ENCODE peak calls at places on chromosomes 5 and 9, in seven cellular contexts. Q is right lobe of liver, T is endothelial cell of umbilical vein, N is tibial artery, W is mesenchymal stem cell, U is cardiac muscle cell, A is pancreas. P is an unnamed sample.

GRCh38 chr5:62762503-62762902 is 183.9 kb downstream of the LRRC70 start:
- DNase-seq in U (no peak), T (no peak), Q (no peak), W (no peak), A (no peak), N (no peak), P (no peak)

GRCh38 chr5:181054871-181055494 is 14.9 kb downstream of the BTNL9 start:
- DNase-seq in A (no peak), T (no peak), U (no peak), Q (no peak), W (no peak), N (no peak), P (no peak)

GRCh38 chr9:108850293-108850897 is 5.4 kb downstream of the ACTL7B start:
- DNase-seq in A (no peak), Q (no peak), W (no peak), T (peak; percentile 34), U (no peak), N (no peak), P (no peak)

GRCh38 chr9:134949681-134950403 is 32.1 kb upstream of the FCN1 start:
- DNase-seq in N (no peak), W (no peak), Q (no peak), U (no peak), T (no peak), A (no peak), P (peak; percentile 11)

GRCh38 chr9:4962085-4962484 is 23.0 kb upstream of the JAK2 start:
- DNase-seq in N (no peak), U (no peak), Q (no peak), A (no peak), W (no peak), T (no peak), P (no peak)

GRCh38 chr9:99092643-99093491 is 12.0 kb upstream of the TGFBR1 start:
- DNase-seq in T (no peak), A (no peak), W (no peak), U (no peak), N (no peak), Q (no peak), P (no peak)

GRCh38 chr9:109448223-109448622 is 49.9 kb downstream of the PTPN3 start:
- DNase-seq in W (peak; percentile 27), A (no peak), Q (no peak), U (no peak), N (no peak), T (no peak), P (no peak)

GRCh38 chr5:108481355-108481931 is 99.5 kb upstream of the FBXL17 start:
- DNase-seq in W (peak; percentile 61), N (no peak), T (peak; percentile 26), Q (no peak), U (peak; percentile 60), A (no peak), P (no peak)

GRCh38 chr5:156155638-156156037 is 171.3 kb upstream of the SGCD start:
- DNase-seq in T (no peak), A (no peak), U (peak; percentile 27), N (no peak), Q (peak; percentile 53), W (no peak), P (no peak)

GRCh38 chr9:135241381-135242380 is 154.2 kb downstream of the OLFM1 start:
- DNase-seq in U (no peak), N (no peak), A (peak; percentile 47), W (no peak), Q (no peak), T (no peak), P (no peak)

GRCh38 chr9:124473310-124473709 is 23.1 kb downstream of the ADGRD2 start:
- DNase-seq in Q (no peak), T (no peak), N (no peak), W (no peak), U (no peak), A (peak; percentile 20), P (no peak)

GRCh38 chr9:121858788-121859187 is 207.4 kb downstream of the DAB2IP start:
- DNase-seq in A (no peak), Q (no peak), U (no peak), W (no peak), T (no peak), N (no peak), P (no peak)

GRCh38 chr5:114243983-114244305 is 117.9 kb upstream of the KCNN2 start:
- DNase-seq in T (no peak), N (no peak), Q (no peak), U (no peak), W (no peak), A (no peak), P (no peak)
- H3K27ac ChIP-seq in T (no peak overlapping the region), N (no peak overlapping the region), Q (no peak overlapping the region), U (no peak overlapping the region), W (peak overlapping the region; percentile 43), A (no peak overlapping the region), P (no peak overlapping the region)

GRCh38 chr5:139743804-139744203 is 51.8 kb upstream of the PSD2 start:
- DNase-seq in T (no peak), A (no peak), U (no peak), Q (no peak), W (no peak), N (no peak), P (no peak)

GRCh38 chr5:139741823-139742172 is 53.8 kb upstream of the PSD2 start:
- DNase-seq in T (no peak), A (no peak), N (no peak), U (no peak), W (no peak), Q (no peak), P (no peak)

GRCh38 chr5:139740993-139741672 is 54.5 kb upstream of the PSD2 start:
- DNase-seq in A (no peak), N (no peak), W (no peak), T (no peak), U (no peak), Q (no peak), P (no peak)

GRCh38 chr5:139743001-139743771 is 52.4 kb upstream of the PSD2 start:
- DNase-seq in N (no peak), A (no peak), W (no peak), U (no peak), Q (no peak), T (no peak), P (no peak)

GRCh38 chr5:139742173-139742903 is 53.3 kb upstream of the PSD2 start:
- DNase-seq in Q (no peak), U (no peak), W (no peak), T (no peak), A (no peak), N (no peak), P (no peak)
- H3K4me3 ChIP-seq in Q (no peak overlapping the region), U (no peak overlapping the region), W (no peak overlapping the region), T (no peak overlapping the region), A (no peak overlapping the region), N (no peak overlapping the region), P (no peak overlapping the region)

GRCh38 chr5:149273950-149274349 is 2.3 kb downstream of the AFAP1L1 start:
- DNase-seq in N (no peak), U (peak; percentile 24), T (no peak), A (no peak), Q (no peak), W (no peak), P (no peak)
- H3K27ac ChIP-seq in N (no peak overlapping the region), U (peak overlapping the region; percentile 3), T (no peak overlapping the region), A (no peak overlapping the region), Q (no peak overlapping the region), W (no peak overlapping the region), P (no peak overlapping the region)

DNA sequence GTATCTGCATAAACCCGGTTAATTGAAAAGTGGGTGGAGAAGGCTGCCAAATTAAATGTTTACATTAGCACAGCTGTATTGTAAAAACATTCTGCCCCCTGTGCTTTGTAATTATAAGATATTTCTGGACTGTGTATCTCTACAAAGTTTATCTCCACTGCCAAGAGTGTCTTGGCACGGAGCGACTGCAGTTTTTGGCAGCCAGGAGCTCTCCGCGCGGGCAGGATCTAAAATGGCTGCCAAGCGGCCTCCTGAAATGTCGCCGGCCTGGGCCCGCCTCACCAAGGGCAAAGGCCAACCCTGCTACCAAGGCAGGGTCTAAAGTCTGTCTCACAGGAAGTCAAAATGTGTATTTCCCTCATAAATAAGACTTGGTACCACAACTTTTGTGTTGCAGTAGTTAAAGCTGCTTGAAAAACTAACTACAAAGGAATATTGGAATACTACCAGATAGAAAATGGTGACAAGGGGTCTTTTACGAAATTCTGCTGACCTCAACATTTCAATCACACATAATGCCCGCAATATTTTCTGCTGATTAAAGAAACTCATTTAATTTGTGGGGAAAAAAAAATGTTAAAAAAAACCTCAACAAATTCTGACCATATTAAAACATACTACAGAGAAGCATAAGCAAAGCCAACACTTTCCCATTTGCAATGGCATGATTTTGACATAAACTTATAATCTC is 110.4 kb downstream of the NFIB start:
- DNase-seq in A (peak; percentile 88), Q (peak; percentile 91), U (no peak), T (peak; percentile 88), N (peak; percentile 51), W (no peak), P (peak; percentile 63)
- H3K4me3 ChIP-seq in A (no peak overlapping the region), Q (peak overlapping the region; percentile 19), U (no peak overlapping the region), T (no peak overlapping the region), N (peak overlapping the region; percentile 13), W (peak overlapping the region; percentile 22), P (no peak overlapping the region)

GRCh38 chr5:72160299-72160698 is 53.0 kb downstream of the MAP1B start:
- DNase-seq in W (peak; percentile 88), Q (no peak), A (no peak), N (no peak), T (peak; percentile 87), U (no peak), P (no peak)
- H3K27ac ChIP-seq in W (no peak overlapping the region), Q (no peak overlapping the region), A (no peak overlapping the region), N (peak overlapping the region; percentile 50), T (peak overlapping the region; percentile 43), U (no peak overlapping the region), P (no peak overlapping the region)

DNA sequence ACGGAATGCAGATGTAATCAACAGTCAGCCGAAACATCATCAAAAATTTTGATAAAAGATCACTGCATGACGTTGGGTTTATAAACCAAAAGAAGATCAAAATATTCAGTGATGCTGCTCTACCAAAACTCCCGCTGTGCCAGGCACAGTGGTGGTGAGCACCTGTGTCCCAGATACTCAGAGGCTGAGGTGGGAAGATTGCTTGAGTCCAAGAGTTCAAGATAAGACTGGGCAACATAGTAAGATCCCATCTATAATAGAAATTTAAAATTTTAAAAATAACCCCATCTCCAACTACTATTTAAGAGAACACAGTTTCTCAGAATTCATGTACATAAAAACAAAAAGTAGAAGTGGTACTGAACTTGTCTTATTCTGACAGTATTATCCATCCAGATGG is 3.8 kb downstream of the LMAN2 start:
- DNase-seq in W (no peak), A (peak; percentile 3), Q (no peak), T (no peak), N (no peak), U (no peak), P (no peak)
- H3K4me3 ChIP-seq in W (no peak overlapping the region), A (no peak overlapping the region), Q (no peak overlapping the region), T (no peak overlapping the region), N (no peak overlapping the region), U (no peak overlapping the region), P (no peak overlapping the region)

GRCh38 chr9:34612788-34613390 is 992 bp upstream of the RPP25L start:
- DNase-seq in A (no peak), T (peak; percentile 72), N (peak; percentile 72), Q (peak; percentile 82), W (peak; percentile 82), U (peak; percentile 90), P (peak; percentile 84)
- H3K27ac ChIP-seq in A (no peak overlapping the region), T (no peak overlapping the region), N (peak overlapping the region; percentile 76), Q (peak overlapping the region; percentile 89), W (no peak overlapping the region), U (no peak overlapping the region), P (no peak overlapping the region)

DNA sequence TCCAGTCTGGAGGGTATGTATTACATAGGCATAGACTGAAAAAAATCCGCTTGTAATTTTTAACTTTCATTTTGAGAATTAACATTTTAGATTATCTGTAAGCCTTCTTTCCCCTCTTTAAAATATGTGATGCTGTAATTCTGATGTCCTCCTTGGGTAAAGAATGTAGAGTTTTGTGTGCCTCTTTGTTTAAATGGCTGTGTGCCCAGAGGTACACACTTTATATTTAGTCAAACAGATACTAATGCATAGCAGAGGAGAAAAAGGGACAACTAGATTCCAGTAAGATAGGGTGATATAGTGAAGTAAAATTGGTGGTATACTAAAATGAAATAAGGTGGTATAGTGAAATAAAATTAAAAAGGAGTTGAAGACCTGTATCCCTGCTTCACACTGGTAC is 1.3 kb downstream of the FBXO38 start:
- DNase-seq in W (no peak), U (no peak), A (no peak), Q (no peak), N (no peak), T (no peak), P (no peak)
- H3K4me3 ChIP-seq in W (peak overlapping the region; percentile 98), U (peak overlapping the region; percentile 95), A (no peak overlapping the region), Q (peak overlapping the region; percentile 84), N (no peak overlapping the region), T (no peak overlapping the region), P (no peak overlapping the region)